ENCODE peak calls at places on chromosome 19, in ten cellular contexts. E, N, Z, U, L, G, J, Q, B and P are unnamed samples.

GRCh38 chr19:29262085-29262484 is 49.1 kb upstream of the UQCRFS1 start:
- DNase-seq in E (no peak), N (no peak), Z (no peak), U (no peak), L (no peak), G (no peak), J (no peak), Q (no peak), B (no peak), P (no peak)

GRCh38 chr19:40831502-40832430 is 18.5 kb downstream of the CYP2A6 start:
- DNase-seq in E (no peak), N (no peak), Z (no peak), U (peak), L (peak), G (no peak), J (no peak), Q (peak), B (no peak), P (no peak)

GRCh38 chr19:11268783-11269267 is 6.5 kb upstream of the DOCK6 start:
- DNase-seq in E (peak), N (peak), Z (no peak), U (peak), L (peak), G (no peak), J (peak), Q (no peak), B (no peak), P (no peak)

GRCh38 chr19:56637976-56638555 is 4.9 kb upstream of the SMIM17 start:
- DNase-seq in E (peak), N (peak), Z (peak), U (peak), L (peak), G (no peak), J (peak), Q (no peak), B (peak), P (no peak)

GRCh38 chr19:57317503-57317902 is 2.8 kb upstream of the ZNF543 start:
- DNase-seq in E (no peak), N (no peak), Z (no peak), U (peak), L (peak), G (no peak), J (no peak), Q (peak), B (peak), P (no peak)

GRCh38 chr19:862529-863304 is 3.3 kb downstream of the CFD start:
- DNase-seq in E (peak), N (peak), Z (peak), U (peak), L (peak), G (peak), J (peak), Q (peak), B (peak), P (peak)

GRCh38 chr19:5547881-5548280 is 19.9 kb downstream of the TINCR start:
- DNase-seq in E (no peak), N (no peak), Z (no peak), U (peak), L (peak), G (no peak), J (no peak), Q (no peak), B (peak), P (no peak)

GRCh38 chr19:940591-941291 is 14.9 kb downstream of the ARID3A start:
- DNase-seq in E (peak), N (peak), Z (peak), U (peak), L (no peak), G (peak), J (peak), Q (peak), B (no peak), P (peak)

GRCh38 chr19:23823952-23824389 is 65.3 kb upstream of the ZNF681 start:
- DNase-seq in E (no peak), N (no peak), Z (no peak), U (no peak), L (peak), G (no peak), J (no peak), Q (no peak), B (peak), P (no peak)

GRCh38 chr19:10112895-10113591 is 1.6 kb downstream of the P2RY11 start:
- DNase-seq in E (peak), N (peak), Z (peak), U (peak), L (peak), G (peak), J (no peak), Q (peak), B (peak), P (peak)

GRCh38 chr19:38079926-38080380 is 144.1 kb downstream of the DPF1 start:
- DNase-seq in E (no peak), N (no peak), Z (no peak), U (peak), L (peak), G (no peak), J (no peak), Q (no peak), B (no peak), P (no peak)

GRCh38 chr19:633068-633785 is at the start of gene POLRMT:
- DNase-seq in E (peak), N (peak), Z (peak), U (peak), L (peak), G (peak), J (peak), Q (peak), B (peak), P (peak)

GRCh38 chr19:18644144-18645034 is 7.6 kb downstream of the KLHL26 start:
- DNase-seq in E (no peak), N (no peak), Z (no peak), U (no peak), L (no peak), G (no peak), J (no peak), Q (no peak), B (no peak), P (peak)

GRCh38 chr19:17248011-17248776 is 2.5 kb upstream of the NR2F6 start:
- DNase-seq in E (no peak), N (no peak), Z (no peak), U (no peak), L (no peak), G (no peak), J (no peak), Q (no peak), B (peak), P (no peak)

GRCh38 chr19:50817941-50818858 is 5.4 kb downstream of the KLK1 start:
- DNase-seq in E (peak), N (no peak), Z (no peak), U (peak), L (peak), G (peak), J (peak), Q (peak), B (peak), P (peak)

GRCh38 chr19:16587031-16588023 is 15.1 kb upstream of the SLC35E1 start:
- DNase-seq in E (no peak), N (peak), Z (peak), U (no peak), L (no peak), G (peak), J (peak), Q (peak), B (no peak), P (peak)

GRCh38 chr19:45448887-45449299 is 18.9 kb upstream of the FOSB start:
- DNase-seq in E (no peak), N (no peak), Z (no peak), U (no peak), L (peak), G (no peak), J (no peak), Q (no peak), B (no peak), P (no peak)

GRCh38 chr19:55538132-55538531 is 1.2 kb upstream of the SBK2 start:
- DNase-seq in E (no peak), N (no peak), Z (no peak), U (no peak), L (no peak), G (no peak), J (no peak), Q (no peak), B (no peak), P (no peak)

GRCh38 chr19:1445932-1446712 is 3.8 kb upstream of the APC2 start:
- DNase-seq in E (peak), N (peak), Z (no peak), U (no peak), L (no peak), G (peak), J (no peak), Q (peak), B (peak), P (no peak)

GRCh38 chr19:5961969-5962945 is 15.7 kb downstream of the RANBP3 start:
- DNase-seq in E (peak), N (peak), Z (peak), U (peak), L (peak), G (no peak), J (peak), Q (no peak), B (no peak), P (peak)

GRCh38 chr19:4284176-4284958 is 5.3 kb downstream of the SHD start:
- DNase-seq in E (no peak), N (no peak), Z (no peak), U (no peak), L (no peak), G (no peak), J (no peak), Q (no peak), B (peak), P (no peak)

GRCh38 chr19:35155981-35156672 is 1.6 kb downstream of the FXYD5 start:
- DNase-seq in E (no peak), N (no peak), Z (no peak), U (no peak), L (no peak), G (no peak), J (no peak), Q (no peak), B (no peak), P (no peak)

GRCh38 chr19:35155441-35155840 is 906 bp downstream of the FXYD5 start:
- DNase-seq in E (peak), N (no peak), Z (no peak), U (no peak), L (no peak), G (no peak), J (no peak), Q (no peak), B (no peak), P (no peak)

GRCh38 chr19:35154535-35155406 is at the start of gene FXYD5:
- DNase-seq in E (peak), N (peak), Z (peak), U (peak), L (peak), G (peak), J (peak), Q (peak), B (peak), P (peak)

GRCh38 chr19:35151273-35152065 is 3.1 kb upstream of the FXYD5 start:
- DNase-seq in E (no peak), N (no peak), Z (no peak), U (no peak), L (no peak), G (no peak), J (no peak), Q (no peak), B (no peak), P (no peak)

DNA sequence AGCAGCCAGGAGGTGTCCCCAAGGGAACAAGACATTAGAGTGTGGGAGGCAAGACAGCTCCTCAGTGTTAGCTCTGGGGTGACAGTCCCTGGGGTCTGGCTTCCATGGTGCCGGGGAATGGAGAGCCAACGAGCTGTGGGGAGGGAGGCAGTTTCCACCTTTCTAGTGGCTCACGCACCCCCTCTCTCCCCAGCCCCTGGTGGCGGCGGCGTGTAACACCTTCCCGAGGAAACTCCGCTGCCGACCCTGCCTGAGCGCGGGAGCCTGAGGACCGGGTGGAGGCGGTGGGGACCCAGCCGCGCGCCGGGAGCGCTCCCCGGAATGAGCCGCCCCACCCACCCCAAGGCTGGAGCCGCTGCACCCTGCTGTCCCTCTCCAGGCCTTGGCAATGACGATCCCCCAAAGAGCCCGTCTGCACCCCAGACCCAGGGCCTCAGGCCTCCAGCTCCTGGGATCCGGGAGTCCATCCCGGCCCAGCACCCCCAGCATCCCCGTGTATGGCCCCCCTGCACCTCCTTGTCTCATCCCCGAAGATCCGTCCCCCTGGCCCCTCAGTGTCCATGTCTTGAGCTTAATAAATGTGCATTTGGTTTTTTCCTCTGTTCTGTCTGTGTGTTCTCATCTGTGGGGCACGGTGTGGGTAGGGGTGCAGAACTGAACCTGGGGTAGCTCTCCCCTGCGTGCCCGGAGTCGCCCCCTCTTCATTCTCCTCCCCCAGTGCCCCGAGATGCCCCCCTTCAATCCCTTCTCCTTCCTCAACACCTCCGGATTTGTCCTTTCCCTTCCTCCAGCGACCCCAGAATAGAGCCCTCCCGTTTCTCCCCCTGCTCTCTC is 617 bp upstream of the FXYD5 start:
- DNase-seq in E (peak), N (peak), Z (peak), U (peak), L (peak), G (peak), J (no peak), Q (peak), B (peak), P (peak)
- TF ChIP-seq CTCF in E (peak), N (peak), Z (peak), U (peak), L (peak), G (no peak), J (no peak), Q (peak), B (peak), P (peak)

DNA sequence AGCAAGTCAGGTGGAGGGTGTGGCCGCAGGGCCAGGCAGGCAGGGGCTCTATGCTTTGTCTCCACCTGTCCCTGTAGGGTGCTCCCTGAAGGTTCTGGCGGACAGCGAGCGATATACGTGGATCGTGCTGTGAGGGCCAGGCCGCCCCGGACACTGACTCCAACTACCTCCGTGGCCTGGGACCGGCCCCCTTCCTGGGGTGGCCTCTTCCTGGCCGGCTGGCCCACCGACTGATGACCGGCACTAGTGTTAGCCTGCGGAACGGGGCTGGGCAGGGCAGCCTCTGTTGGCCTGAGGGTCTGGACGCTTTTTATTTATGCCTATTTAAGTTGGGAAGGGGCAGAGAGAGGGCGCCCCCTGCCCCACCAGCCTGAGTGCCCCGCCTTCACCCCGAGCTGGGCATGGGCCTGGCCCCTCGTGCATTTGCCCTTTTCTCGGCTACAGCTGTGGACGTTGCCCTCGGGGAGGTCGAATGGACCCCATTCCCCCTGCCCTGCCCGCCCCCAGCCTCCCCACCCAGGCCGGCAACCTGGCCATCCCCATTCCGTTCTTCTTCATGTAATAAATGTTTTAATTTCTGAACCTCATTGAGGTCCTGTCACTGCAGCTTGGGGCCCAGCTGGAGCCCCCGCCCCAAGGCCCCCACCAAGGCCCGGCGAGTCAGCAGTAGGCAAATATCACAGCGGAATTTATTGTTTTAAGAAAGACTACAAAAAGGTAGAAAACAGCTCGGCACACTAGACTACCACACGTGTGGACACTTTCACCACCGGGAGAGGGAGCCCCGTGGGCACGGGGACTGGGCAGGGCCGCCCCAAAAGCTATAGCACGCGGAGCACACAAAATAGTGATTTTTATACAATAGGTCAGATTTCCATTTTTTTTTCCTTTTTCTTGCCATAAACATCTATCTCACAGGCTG is 8.8 kb downstream of the DCAF15 start:
- DNase-seq in E (no peak), N (no peak), Z (no peak), U (no peak), L (no peak), G (no peak), J (no peak), Q (peak), B (no peak), P (no peak)
- TF ChIP-seq CTCF in E (no peak), N (no peak), Z (no peak), U (no peak), L (no peak), G (no peak), J (no peak), Q (no peak), B (no peak), P (no peak)

DNA sequence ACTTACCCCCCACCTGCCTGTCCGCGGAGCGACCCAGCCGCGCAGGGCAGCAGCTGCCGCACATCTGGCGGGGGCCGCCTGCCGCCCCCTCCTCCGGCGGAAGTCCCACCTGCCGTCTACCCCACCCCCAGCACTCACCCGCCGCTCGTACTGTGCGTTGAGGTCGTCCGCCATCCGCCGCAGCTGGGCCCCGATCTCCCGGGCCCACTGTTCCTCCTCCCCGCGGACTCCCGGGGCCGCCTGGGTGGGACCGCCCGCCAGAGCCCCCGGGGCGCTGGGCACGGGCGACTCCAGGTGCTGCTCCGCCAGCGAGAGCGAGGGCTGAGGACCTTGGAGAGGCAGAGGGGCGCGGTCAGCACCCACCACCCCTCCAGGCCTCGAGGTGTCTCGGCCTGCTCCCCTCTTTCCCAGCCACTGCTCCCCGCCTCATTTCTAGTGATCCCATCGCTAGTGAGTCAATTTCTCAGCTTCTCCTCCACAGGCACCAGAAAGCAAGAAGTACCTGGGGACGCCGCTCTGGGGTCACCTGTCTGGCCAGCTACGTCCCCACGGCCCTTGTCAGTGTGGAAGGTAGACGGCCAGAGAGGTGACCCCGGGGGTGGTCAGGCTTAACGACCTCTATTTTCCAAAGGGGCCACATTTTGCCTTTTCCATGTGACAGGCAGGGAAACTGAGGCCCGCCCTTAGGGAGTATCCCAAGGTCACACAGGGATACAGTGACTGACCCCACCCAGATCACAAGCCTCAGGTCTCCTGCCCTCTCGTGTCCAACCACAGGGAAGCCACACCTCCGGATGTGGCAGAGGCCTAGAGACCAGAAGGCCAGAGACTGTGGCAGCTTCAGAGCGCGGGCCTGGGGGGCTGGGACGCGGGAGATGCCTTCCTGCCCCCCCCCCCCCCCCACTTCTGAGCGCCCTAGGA is 4.3 kb downstream of the BBC3 start:
- DNase-seq in E (peak), N (peak), Z (peak), U (peak), L (peak), G (peak), J (peak), Q (peak), B (no peak), P (peak)
- TF ChIP-seq CTCF in E (peak), N (no peak), Z (no peak), U (no peak), L (no peak), G (no peak), J (no peak), Q (no peak), B (no peak), P (no peak)

DNA sequence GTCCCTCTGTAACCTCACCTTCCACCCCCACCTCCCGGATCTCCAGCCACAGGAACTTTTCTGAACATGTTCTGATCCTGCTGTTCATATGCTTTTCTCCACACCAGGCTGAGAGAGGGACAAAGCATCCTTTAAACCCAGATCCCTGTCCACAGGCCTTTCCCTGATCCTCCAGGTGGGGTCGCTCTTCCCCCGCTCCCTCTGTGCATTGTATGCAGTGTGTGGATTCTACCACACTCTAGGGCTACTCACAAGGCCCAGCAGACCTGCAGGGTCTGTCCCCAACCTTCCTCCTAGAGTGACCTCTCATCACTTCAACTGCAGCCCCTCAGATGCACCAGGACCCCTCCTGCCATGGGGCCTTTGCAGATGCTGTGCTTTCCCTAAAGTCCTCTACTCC is 1200.6 kb downstream of the UQCRFS1 start:
- DNase-seq in E (no peak), N (no peak), Z (no peak), U (no peak), L (no peak), G (no peak), J (no peak), Q (no peak), B (peak), P (no peak)
- TF ChIP-seq CTCF in E (no peak), N (no peak), Z (no peak), U (no peak), L (no peak), G (no peak), J (no peak), Q (no peak), B (peak), P (no peak)